ENCODE peak calls at places on chromosomes 2 and 18, in four cellular contexts. J, Q, F and L are unnamed samples.

GRCh38 chr2:223228871-223229270 is 176.9 kb downstream of the KCNE4 start:
- DNase-seq in J (no peak), Q (no peak), F (no peak), L (no peak)

GRCh38 chr2:113915067-113915819 is 25.4 kb downstream of the ACTR3 start:
- DNase-seq in J (no peak), Q (no peak), F (no peak), L (no peak)

GRCh38 chr2:152445375-152445774 is 110.4 kb downstream of the FMNL2 start:
- DNase-seq in J (no peak), Q (no peak), F (no peak), L (no peak)

GRCh38 chr2:183838295-183838694 is 714.1 kb downstream of the NUP35 start:
- DNase-seq in J (no peak), Q (no peak), F (no peak), L (no peak)

GRCh38 chr2:88865801-88866353 is 174.4 kb downstream of the RPIA start:
- DNase-seq in J (no peak), Q (no peak), F (no peak), L (peak)

GRCh38 chr18:55398858-55399257 is 189.1 kb downstream of the TCF4 start:
- DNase-seq in J (no peak), Q (no peak), F (peak), L (peak)

GRCh38 chr2:148557844-148558436 is 86.6 kb upstream of the EPC2 start:
- DNase-seq in J (no peak), Q (no peak), F (no peak), L (no peak)

GRCh38 chr18:42514522-42514921 is 559.5 kb downstream of the PIK3C3 start:
- DNase-seq in J (no peak), Q (peak), F (no peak), L (no peak)

GRCh38 chr2:28495551-28496284 is at the start of gene PLB1:
- DNase-seq in J (peak), Q (no peak), F (no peak), L (no peak)

GRCh38 chr2:1374281-1374680 is 39.0 kb upstream of the TPO start:
- DNase-seq in J (no peak), Q (no peak), F (no peak), L (no peak)

GRCh38 chr18:35122586-35123224 is 81.5 kb downstream of the MAPRE2 start:
- DNase-seq in J (peak), Q (no peak), F (no peak), L (peak)

GRCh38 chr2:45821558-45822271 is 170.2 kb downstream of the PRKCE start:
- DNase-seq in J (no peak), Q (peak), F (peak), L (no peak)

GRCh38 chr2:71534786-71535185 is 81.4 kb downstream of the DYSF start:
- DNase-seq in J (peak), Q (no peak), F (no peak), L (no peak)

GRCh38 chr2:236236559-236237450 is 27.4 kb downstream of the ASB18 start:
- DNase-seq in J (no peak), Q (no peak), F (no peak), L (no peak)

GRCh38 chr2:174025271-174026121 is 60.3 kb upstream of the SP3 start:
- DNase-seq in J (peak), Q (peak), F (peak), L (peak)

GRCh38 chr2:38377501-38378258 is 607 bp upstream of the ATL2 start:
- DNase-seq in J (peak), Q (no peak), F (peak), L (peak)

GRCh38 chr18:75116809-75117208 is 92.1 kb downstream of the PTGR3 start:
- DNase-seq in J (peak), Q (no peak), F (no peak), L (no peak)

GRCh38 chr2:172323256-172323655 is 104.1 kb upstream of the ITGA6 start:
- DNase-seq in J (no peak), Q (no peak), F (no peak), L (no peak)

GRCh38 chr2:98118161-98118560 is 31.2 kb downstream of the VWA3B start:
- DNase-seq in J (no peak), Q (no peak), F (no peak), L (no peak)

GRCh38 chr18:11324956-11325873 is 175.8 kb upstream of the PIEZO2 start:
- DNase-seq in J (no peak), Q (peak), F (peak), L (no peak)

GRCh38 chr18:59915606-59916005 is 15.8 kb downstream of the PMAIP1 start:
- DNase-seq in J (no peak), Q (no peak), F (no peak), L (no peak)

GRCh38 chr2:105915005-105915558 is 170.4 kb downstream of the NCK2 start:
- DNase-seq in J (no peak), Q (no peak), F (no peak), L (no peak)

GRCh38 chr2:180412224-180412623 is 405.1 kb upstream of the CWC22 start:
- DNase-seq in J (no peak), Q (no peak), F (no peak), L (no peak)

GRCh38 chr18:24466766-24467165 is 6.3 kb downstream of the HRH4 start:
- DNase-seq in J (no peak), Q (no peak), F (no peak), L (no peak)

GRCh38 chr2:120767486-120768005 is 31.9 kb downstream of the GLI2 start:
- DNase-seq in J (no peak), Q (no peak), F (no peak), L (no peak)

GRCh38 chr2:209471037-209471436 is 47.2 kb downstream of the MAP2 start:
- DNase-seq in J (no peak), Q (peak), F (peak), L (no peak)

GRCh38 chr18:50286391-50287027 is 983 bp downstream of the CXXC1 start:
- DNase-seq in J (peak), Q (peak), F (no peak), L (no peak)

GRCh38 chr2:152632736-152633135 is 84.5 kb downstream of the PRPF40A start:
- DNase-seq in J (no peak), Q (no peak), F (no peak), L (no peak)

GRCh38 chr2:122205637-122206036 is 450.2 kb downstream of the TSN start:
- DNase-seq in J (no peak), Q (no peak), F (no peak), L (no peak)

GRCh38 chr2:69456950-69457445 is 19.8 kb upstream of the NFU1 start:
- DNase-seq in J (no peak), Q (no peak), F (no peak), L (no peak)

GRCh38 chr2:65030481-65030880 is 25.7 kb upstream of the CEP68 start:
- DNase-seq in J (peak), Q (no peak), F (no peak), L (no peak)

GRCh38 chr2:145812163-145812554 is 1292.2 kb upstream of the ZEB2 start:
- DNase-seq in J (no peak), Q (no peak), F (no peak), L (no peak)

GRCh38 chr2:160963957-160964356 is 196.3 kb upstream of the TANK start:
- DNase-seq in J (no peak), Q (no peak), F (no peak), L (no peak)

GRCh38 chr2:160241251-160242137 is 41.4 kb upstream of the ITGB6 start:
- DNase-seq in J (peak), Q (peak), F (peak), L (no peak)

GRCh38 chr2:152054593-152054992 is 44.3 kb downstream of the CACNB4 start:
- DNase-seq in J (no peak), Q (peak), F (peak), L (no peak)

GRCh38 chr2:234964631-234965461 is 13.0 kb downstream of the SH3BP4 start:
- DNase-seq in J (peak), Q (no peak), F (no peak), L (no peak)

GRCh38 chr2:172335731-172336130 is 91.7 kb upstream of the ITGA6 start:
- DNase-seq in J (no peak), Q (no peak), F (no peak), L (no peak)

GRCh38 chr2:56182420-56182819 is 1.4 kb upstream of the CCDC85A start:
- DNase-seq in J (peak), Q (no peak), F (no peak), L (no peak)

GRCh38 chr2:60515751-60516226 is 37.7 kb downstream of the BCL11A start:
- DNase-seq in J (no peak), Q (peak), F (peak), L (no peak)